ENCODE peak calls at places on chromosomes 2 and 18, in nine cellular contexts. K is CD8-positive, alpha-beta T cell; O is tibial nerve; P is mucosa of descending colon; J is A549; B is cardiac muscle cell; Q is RWPE2; L is HepG2; F is heart left ventricle. T is an unnamed sample. For H3K4me1, the result is how much of the 10 kb centered on the place peaks cover.

GRCh38 chr18:11669271-11669947 is 19.7 kb upstream of the GNAL start:
- DNase-seq in K (no peak), O (no peak), P (no peak), J (no peak), B (no peak), Q (peak), L (no peak), F (no peak), T (no peak)

GRCh38 chr2:158191076-158191566 is 89.4 kb downstream of the UPP2 start:
- DNase-seq in K (no peak), O (no peak), P (no peak), J (no peak), B (no peak), Q (no peak), L (peak), F (no peak), T (no peak)

GRCh38 chr2:72367530-72368225 is 220.0 kb upstream of the CYP26B1 start:
- DNase-seq in K (no peak), O (peak), P (no peak), J (peak), B (peak), Q (peak), L (peak), F (peak), T (no peak)

GRCh38 chr2:240229603-240230423 is 89.4 kb upstream of the OTOS start:
- DNase-seq in K (no peak), O (no peak), P (no peak), J (no peak), B (no peak), Q (no peak), L (no peak), F (no peak), T (no peak)

GRCh38 chr2:131046580-131047274 is 46.5 kb downstream of the FAM168B start:
- DNase-seq in K (no peak), O (no peak), P (no peak), J (no peak), B (no peak), Q (no peak), L (no peak), F (no peak), T (no peak)

GRCh38 chr2:112777036-112777435 is 7.3 kb downstream of the IL1A start:
- DNase-seq in K (no peak), O (no peak), P (no peak), J (no peak), B (no peak), Q (no peak), L (no peak), F (no peak), T (no peak)

GRCh38 chr2:10083692-10084566 is 3.7 kb upstream of the CYS1 start:
- DNase-seq in K (no peak), O (no peak), P (no peak), J (no peak), B (no peak), Q (no peak), L (no peak), F (no peak), T (no peak)

GRCh38 chr18:79385749-79386341 is 9.9 kb upstream of the NFATC1 start:
- DNase-seq in K (no peak), O (no peak), P (peak), J (no peak), B (no peak), Q (no peak), L (no peak), F (no peak), T (no peak)

GRCh38 chr18:74947417-74947816 is 261.5 kb downstream of the PTGR3 start:
- DNase-seq in K (no peak), O (no peak), P (no peak), J (no peak), B (no peak), Q (no peak), L (no peak), F (no peak), T (no peak)

GRCh38 chr2:142756430-142756829 is 121.0 kb upstream of the KYNU start:
- DNase-seq in K (no peak), O (no peak), P (no peak), J (no peak), B (no peak), Q (no peak), L (no peak), F (no peak), T (no peak)

GRCh38 chr2:118830121-118830520 is 17.3 kb downstream of the EN1 start:
- DNase-seq in K (no peak), O (no peak), P (no peak), J (no peak), B (no peak), Q (no peak), L (no peak), F (no peak), T (no peak)

GRCh38 chr2:73203055-73203681 is 794 bp downstream of the NOTO start:
- DNase-seq in K (no peak), O (no peak), P (no peak), J (no peak), B (peak), Q (no peak), L (no peak), F (no peak), T (peak)

GRCh38 chr2:119469661-119470297 is 38.1 kb downstream of the TMEM37 start:
- DNase-seq in K (no peak), O (no peak), P (no peak), J (no peak), B (no peak), Q (no peak), L (peak), F (no peak), T (no peak)

GRCh38 chr2:85539361-85540130 is 578 bp downstream of the MAT2A start:
- DNase-seq in K (peak), O (peak), P (peak), J (peak), B (peak), Q (no peak), L (peak), F (peak), T (peak)

GRCh38 chr2:6914829-6915228 is 2.4 kb upstream of the RNF144A start:
- DNase-seq in K (no peak), O (no peak), P (no peak), J (no peak), B (no peak), Q (no peak), L (no peak), F (no peak), T (no peak)

GRCh38 chr18:13660510-13660909 is 65.8 kb downstream of the FAM210A start:
- DNase-seq in K (no peak), O (peak), P (no peak), J (no peak), B (peak), Q (no peak), L (no peak), F (peak), T (no peak)

GRCh38 chr2:190466819-190467444 is 58.8 kb downstream of the MFSD6 start:
- DNase-seq in K (no peak), O (no peak), P (no peak), J (no peak), B (no peak), Q (no peak), L (peak), F (no peak), T (no peak)

GRCh38 chr2:42234056-42234455 is 64.9 kb downstream of the EML4 start:
- DNase-seq in K (no peak), O (no peak), P (no peak), J (no peak), B (peak), Q (no peak), L (no peak), F (no peak), T (no peak)

GRCh38 chr2:59181347-59181746 is 940.2 kb upstream of the FANCL start:
- DNase-seq in K (no peak), O (no peak), P (no peak), J (no peak), B (no peak), Q (no peak), L (no peak), F (no peak), T (no peak)

GRCh38 chr18:45657357-45658335 is 42.4 kb downstream of the SLC14A2 start:
- DNase-seq in K (no peak), O (no peak), P (no peak), J (no peak), B (no peak), Q (no peak), L (no peak), F (no peak), T (no peak)

GRCh38 chr2:162113771-162114168 is 38.3 kb downstream of the GCG start:
- DNase-seq in K (no peak), O (peak), P (no peak), J (no peak), B (no peak), Q (no peak), L (peak), F (no peak), T (no peak)

GRCh38 chr18:13464432-13465125 is 246.0 kb downstream of the LDLRAD4 start:
- DNase-seq in K (peak), O (peak), P (peak), J (no peak), B (no peak), Q (no peak), L (no peak), F (peak), T (peak)

GRCh38 chr2:171895781-171896180 is 1.7 kb upstream of the SLC25A12 start:
- DNase-seq in K (no peak), O (no peak), P (no peak), J (no peak), B (no peak), Q (no peak), L (no peak), F (no peak), T (no peak)

GRCh38 chr2:47008381-47009280 is 93.0 kb upstream of the MCFD2 start:
- DNase-seq in K (no peak), O (no peak), P (no peak), J (no peak), B (peak), Q (no peak), L (peak), F (peak), T (no peak)

GRCh38 chr2:215830313-215830712 is 183.0 kb downstream of the MREG start:
- DNase-seq in K (no peak), O (peak), P (no peak), J (no peak), B (no peak), Q (no peak), L (peak), F (peak), T (no peak)

GRCh38 chr2:235050992-235051351 is 99.2 kb downstream of the SH3BP4 start:
- DNase-seq in K (no peak), O (peak), P (peak), J (no peak), B (peak), Q (peak), L (peak), F (peak), T (peak)

GRCh38 chr18:32530947-32531651 is 60.4 kb upstream of the GAREM1 start:
- DNase-seq in K (no peak), O (no peak), P (no peak), J (no peak), B (no peak), Q (no peak), L (no peak), F (no peak), T (no peak)

GRCh38 chr18:76006151-76006550 is 488.9 kb downstream of the ZNF516 start:
- DNase-seq in K (no peak), O (no peak), P (no peak), J (no peak), B (no peak), Q (no peak), L (no peak), F (no peak), T (no peak)

GRCh38 chr2:11699686-11700670 is 30.0 kb upstream of the NTSR2 start:
- DNase-seq in K (no peak), O (no peak), P (no peak), J (no peak), B (no peak), Q (no peak), L (no peak), F (no peak), T (no peak)

GRCh38 chr2:134244091-134244490 is 9.8 kb upstream of the MGAT5 start:
- DNase-seq in K (no peak), O (no peak), P (no peak), J (no peak), B (no peak), Q (no peak), L (no peak), F (no peak), T (no peak)

GRCh38 chr2:136324966-136325365 is 207.0 kb upstream of the CXCR4 start:
- DNase-seq in K (no peak), O (no peak), P (no peak), J (no peak), B (no peak), Q (no peak), L (no peak), F (no peak), T (no peak)

GRCh38 chr2:136323935-136324334 is 206.0 kb upstream of the CXCR4 start:
- DNase-seq in K (no peak), O (no peak), P (no peak), J (no peak), B (no peak), Q (no peak), L (no peak), F (no peak), T (no peak)

GRCh38 chr2:136328396-136328795 is 210.4 kb upstream of the CXCR4 start:
- DNase-seq in K (no peak), O (no peak), P (no peak), J (no peak), B (no peak), Q (no peak), L (no peak), F (no peak), T (no peak)

GRCh38 chr2:136327162-136327852 is 209.4 kb upstream of the CXCR4 start:
- DNase-seq in K (peak), O (no peak), P (peak), J (no peak), B (no peak), Q (no peak), L (no peak), F (no peak), T (no peak)

DNA sequence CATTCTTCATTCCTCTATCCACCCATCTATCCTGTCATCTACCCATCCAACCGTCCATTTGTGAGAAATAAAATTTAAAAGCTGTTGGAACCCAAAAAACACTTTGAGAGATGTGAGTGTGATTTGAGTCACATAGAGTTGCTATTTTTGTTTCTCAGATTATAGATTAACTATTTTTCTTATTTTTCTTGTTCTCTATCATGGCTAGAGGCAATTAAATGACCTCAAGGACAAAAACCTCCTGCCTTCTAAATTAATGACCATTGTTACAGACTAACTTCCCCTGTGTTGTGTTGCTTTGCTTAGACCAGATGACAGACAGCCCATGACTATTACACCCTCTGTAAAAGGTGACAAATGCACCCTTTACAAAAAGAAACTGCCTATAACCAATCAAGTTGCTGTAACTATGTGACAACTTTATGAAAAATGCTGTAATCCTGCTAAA is 207.9 kb upstream of the CXCR4 start:
- DNase-seq in K (no peak), O (no peak), P (no peak), J (no peak), B (no peak), Q (no peak), L (no peak), F (no peak), T (no peak)
- H3K4me1 ChIP-seq in K (under half), O (under half), P (under half), J (under half), B (under half), Q (under half), L (under half), F (under half), T (under half)

DNA sequence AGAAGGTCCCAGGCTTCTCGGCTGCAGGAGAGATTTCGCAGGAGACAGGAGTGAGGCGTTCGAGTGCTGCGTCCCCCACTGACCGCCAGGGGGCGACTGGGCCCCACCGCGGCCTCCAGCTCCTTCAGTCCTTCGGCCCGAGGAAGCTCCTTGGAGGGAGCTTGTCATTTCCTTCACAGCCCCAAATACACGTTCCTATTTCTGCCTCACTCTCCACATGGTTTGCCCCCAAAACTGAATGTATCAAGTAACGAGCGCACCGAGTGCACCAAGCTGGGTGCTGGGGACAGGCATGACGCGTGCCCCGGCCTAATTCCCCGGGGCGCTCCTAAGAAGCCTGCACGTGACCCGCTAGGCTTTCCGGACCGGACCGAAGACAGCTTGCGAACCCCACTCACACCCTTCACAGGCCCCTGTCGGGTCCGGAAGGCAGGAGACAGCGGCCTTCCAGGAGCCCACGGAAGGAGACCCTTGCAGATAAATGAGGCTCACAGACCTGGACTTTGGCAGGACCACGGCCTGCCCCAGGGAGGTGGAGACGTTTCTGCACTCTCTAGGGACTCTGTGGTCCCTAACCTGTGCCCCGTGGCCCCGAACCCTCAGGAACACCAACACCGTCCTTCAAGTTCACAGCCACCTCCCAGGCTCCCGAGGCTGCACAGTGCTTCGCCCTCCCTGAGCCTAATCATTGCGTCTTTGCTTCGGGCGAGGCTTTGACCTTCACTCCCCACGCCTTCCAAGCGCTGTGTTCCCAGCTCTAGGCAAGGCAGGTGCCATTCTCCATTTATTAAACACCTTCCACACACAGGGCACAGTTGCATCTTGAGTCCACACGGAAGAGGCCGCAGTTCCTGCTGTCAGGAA is 13.0 kb upstream of the FAHD2A start:
- DNase-seq in K (no peak), O (peak), P (no peak), J (peak), B (peak), Q (peak), L (no peak), F (peak), T (peak)
- TF ChIP-seq CTCF in K (peak), O (peak), P (peak), J (peak), B (peak), Q (peak), L (peak), F (peak), T (peak)

GRCh38 chr2:202105025-202105424 is 32.0 kb downstream of the KIAA2012 start:
- DNase-seq in K (no peak), O (no peak), P (no peak), J (no peak), B (no peak), Q (no peak), L (no peak), F (no peak), T (no peak)

GRCh38 chr2:202109139-202109736 is 36.2 kb downstream of the KIAA2012 start:
- DNase-seq in K (no peak), O (no peak), P (no peak), J (no peak), B (no peak), Q (no peak), L (no peak), F (no peak), T (no peak)

GRCh38 chr2:202109737-202110184 is 36.7 kb downstream of the KIAA2012 start:
- DNase-seq in K (no peak), O (peak), P (no peak), J (no peak), B (no peak), Q (no peak), L (no peak), F (peak), T (no peak)

GRCh38 chr2:202112041-202112440 is 39.0 kb downstream of the KIAA2012 start:
- DNase-seq in K (no peak), O (no peak), P (no peak), J (no peak), B (no peak), Q (no peak), L (no peak), F (no peak), T (no peak)

DNA sequence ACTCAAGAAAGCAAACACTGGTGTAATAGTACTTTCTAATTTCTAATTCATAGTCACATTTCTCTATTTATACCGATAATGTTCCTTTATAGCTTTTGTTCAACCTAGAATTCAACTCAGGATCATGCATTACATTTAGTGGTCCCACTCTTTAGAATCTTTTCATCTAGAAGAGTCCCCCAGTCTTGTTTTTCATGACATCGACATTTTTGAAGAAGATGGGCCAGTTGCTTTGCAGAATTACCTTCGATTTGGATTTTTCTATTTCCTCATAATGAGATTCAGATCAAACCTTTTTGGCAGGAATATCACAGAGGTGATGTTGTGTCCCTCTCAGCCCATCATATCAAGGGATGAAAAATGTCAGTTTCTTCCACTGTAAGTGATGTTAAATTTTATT is 35.3 kb downstream of the KIAA2012 start:
- DNase-seq in K (no peak), O (no peak), P (no peak), J (no peak), B (no peak), Q (no peak), L (no peak), F (no peak), T (no peak)
- H3K4me1 ChIP-seq in K (under half), O (under half), P (under half), J (under half), B (under half), Q (under half), L (under half), F (under half), T (under half)

GRCh38 chr2:152715854-152716428 is 1.3 kb downstream of the PRPF40A start:
- DNase-seq in K (no peak), O (no peak), P (no peak), J (peak), B (peak), Q (no peak), L (peak), F (no peak), T (no peak)
- TF ChIP-seq CTCF in K (peak), O (no peak), P (no peak), J (peak), B (peak), Q (peak), L (peak), F (no peak), T (no peak)

GRCh38 chr2:54558188-54558975 is 102.3 kb downstream of the SPTBN1 start:
- DNase-seq in K (peak), O (peak), P (peak), J (peak), B (peak), Q (peak), L (peak), F (peak), T (peak)
- H3K4me1 ChIP-seq in K (under half), O (under half), P (under half), J (half or more), B (half or more), Q (under half), L (half or more), F (half or more), T (half or more)

DNA sequence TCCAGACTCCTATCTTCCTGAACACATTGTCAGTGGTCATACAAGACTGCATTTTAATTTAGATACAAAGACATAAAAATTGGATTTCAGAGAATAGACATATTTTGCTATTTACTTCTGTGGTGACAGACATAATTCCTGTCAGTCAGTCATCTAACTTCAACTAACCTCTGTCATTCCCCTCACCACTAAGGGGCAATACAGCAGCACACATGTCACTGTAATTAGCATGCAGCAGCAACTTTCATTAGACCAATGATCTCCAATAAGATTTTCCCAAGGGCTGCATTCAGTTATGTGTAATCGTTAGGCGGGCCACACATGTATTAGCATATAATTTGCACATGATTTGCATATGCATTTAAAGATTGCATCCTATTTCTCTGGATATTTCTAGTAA is 624.5 kb downstream of the NR4A2 start:
- DNase-seq in K (no peak), O (no peak), P (no peak), J (no peak), B (no peak), Q (no peak), L (no peak), F (no peak), T (no peak)
- TF ChIP-seq CTCF in K (no peak), O (no peak), P (no peak), J (no peak), B (no peak), Q (peak), L (peak), F (peak), T (no peak)

T was measured in left lung.